ENCODE peak calls at places on chromosomes 1 and 21, in five cellular contexts. One of them, this sample, is unnamed.

GRCh38 chr1:244335456-244335855 is 116.3 kb downstream of the ADSS2 start:
- DNase-seq in endothelial cell: no peak
- DNase-seq in AG10803: no peak
- DNase-seq in AG04450: no peak
- DNase-seq in Calu3: no peak
- DNase-seq in this sample: no peak

GRCh38 chr21:42474043-42474831 is 21.8 kb downstream of the RSPH1 start:
- DNase-seq in Calu3: peak
- DNase-seq in AG10803: no peak
- DNase-seq in AG04450: no peak
- DNase-seq in endothelial cell: no peak
- DNase-seq in this sample: no peak

GRCh38 chr21:45538381-45539045 is 3.7 kb downstream of the SLC19A1 start:
- DNase-seq in Calu3: no peak
- DNase-seq in AG04450: no peak
- DNase-seq in AG10803: no peak
- DNase-seq in endothelial cell: no peak
- DNase-seq in this sample: peak

GRCh38 chr1:210321131-210321530 is 7.6 kb upstream of the HHAT start:
- DNase-seq in AG04450: no peak
- DNase-seq in Calu3: no peak
- DNase-seq in AG10803: no peak
- DNase-seq in endothelial cell: no peak
- DNase-seq in this sample: no peak

GRCh38 chr1:66402194-66402593 is 131.8 kb upstream of the SGIP1 start:
- DNase-seq in AG04450: no peak
- DNase-seq in endothelial cell: no peak
- DNase-seq in AG10803: peak
- DNase-seq in Calu3: no peak
- DNase-seq in this sample: peak

GRCh38 chr1:224784606-224785328 is 144.7 kb upstream of the DNAH14 start:
- DNase-seq in AG10803: peak
- DNase-seq in Calu3: no peak
- DNase-seq in endothelial cell: no peak
- DNase-seq in AG04450: peak
- DNase-seq in this sample: no peak

GRCh38 chr1:221887091-221887746 is 145.3 kb upstream of the DUSP10 start:
- DNase-seq in AG04450: peak
- DNase-seq in endothelial cell: no peak
- DNase-seq in Calu3: peak
- DNase-seq in AG10803: peak
- DNase-seq in this sample: no peak

GRCh38 chr1:208225954-208226937 is 17.9 kb downstream of the PLXNA2 start:
- DNase-seq in endothelial cell: no peak
- DNase-seq in Calu3: no peak
- DNase-seq in AG04450: no peak
- DNase-seq in AG10803: no peak
- DNase-seq in this sample: no peak

GRCh38 chr21:33783173-33783572 is 132.4 kb downstream of the ATP5PO start:
- DNase-seq in AG10803: no peak
- DNase-seq in Calu3: no peak
- DNase-seq in AG04450: no peak
- DNase-seq in endothelial cell: no peak
- DNase-seq in this sample: no peak

GRCh38 chr1:32220746-32221580 is 1.2 kb downstream of the TMEM234 start:
- DNase-seq in AG10803: no peak
- DNase-seq in Calu3: no peak
- DNase-seq in endothelial cell: no peak
- DNase-seq in AG04450: no peak
- DNase-seq in this sample: no peak

GRCh38 chr1:215911406-215911968 is 344.4 kb downstream of the KCTD3 start:
- DNase-seq in AG10803: peak
- DNase-seq in endothelial cell: no peak
- DNase-seq in Calu3: no peak
- DNase-seq in AG04450: no peak
- DNase-seq in this sample: no peak

GRCh38 chr1:156860113-156860638 is 489 bp upstream of the NTRK1 start:
- DNase-seq in AG10803: peak
- DNase-seq in AG04450: no peak
- DNase-seq in endothelial cell: peak
- DNase-seq in Calu3: peak
- DNase-seq in this sample: peak

GRCh38 chr1:111570781-111571181 is 48.8 kb upstream of the RAP1A start:
- DNase-seq in endothelial cell: peak
- DNase-seq in AG10803: no peak
- DNase-seq in AG04450: no peak
- DNase-seq in Calu3: no peak
- DNase-seq in this sample: peak

GRCh38 chr1:232904566-232904965 is 45.8 kb upstream of the NTPCR start:
- DNase-seq in AG10803: peak
- DNase-seq in endothelial cell: no peak
- DNase-seq in AG04450: peak
- DNase-seq in Calu3: no peak
- DNase-seq in this sample: no peak

GRCh38 chr1:79391896-79392295 is 385.4 kb upstream of the ADGRL4 start:
- DNase-seq in AG10803: no peak
- DNase-seq in Calu3: no peak
- DNase-seq in AG04450: no peak
- DNase-seq in endothelial cell: no peak
- DNase-seq in this sample: no peak

GRCh38 chr1:174190800-174191199 is 31.5 kb downstream of the RABGAP1L start:
- DNase-seq in Calu3: no peak
- DNase-seq in AG04450: no peak
- DNase-seq in AG10803: no peak
- DNase-seq in endothelial cell: no peak
- DNase-seq in this sample: no peak

GRCh38 chr1:27235827-27236226 is 1.4 kb downstream of the WDTC1 start:
- DNase-seq in AG04450: no peak
- DNase-seq in AG10803: peak
- DNase-seq in endothelial cell: no peak
- DNase-seq in Calu3: no peak
- DNase-seq in this sample: no peak

GRCh38 chr21:36627242-36627641 is 71.7 kb upstream of the SIM2 start:
- DNase-seq in AG04450: no peak
- DNase-seq in AG10803: peak
- DNase-seq in Calu3: no peak
- DNase-seq in endothelial cell: no peak
- DNase-seq in this sample: no peak

GRCh38 chr1:244137725-244138124 is 86.6 kb downstream of the ZBTB18 start:
- DNase-seq in AG10803: peak
- DNase-seq in Calu3: no peak
- DNase-seq in endothelial cell: no peak
- DNase-seq in AG04450: no peak
- DNase-seq in this sample: no peak

GRCh38 chr21:15483138-15483780 is 246.5 kb upstream of the USP25 start:
- DNase-seq in Calu3: peak
- DNase-seq in AG10803: peak
- DNase-seq in AG04450: peak
- DNase-seq in endothelial cell: peak
- DNase-seq in this sample: peak

GRCh38 chr1:181784039-181784683 is 277.4 kb downstream of the ZNF648 start:
- DNase-seq in Calu3: no peak
- DNase-seq in endothelial cell: no peak
- DNase-seq in AG10803: no peak
- DNase-seq in AG04450: no peak
- DNase-seq in this sample: no peak

GRCh38 chr1:216805233-216805632 is 82.0 kb upstream of the ESRRG start:
- DNase-seq in Calu3: no peak
- DNase-seq in AG04450: no peak
- DNase-seq in AG10803: no peak
- DNase-seq in endothelial cell: no peak
- DNase-seq in this sample: no peak

GRCh38 chr1:10698726-10699469 is 97.5 kb downstream of the CASZ1 start:
- DNase-seq in endothelial cell: no peak
- DNase-seq in AG04450: no peak
- DNase-seq in AG10803: no peak
- DNase-seq in Calu3: no peak
- DNase-seq in this sample: no peak

GRCh38 chr1:7962011-7962335 is 462 bp downstream of the PARK7 start:
- DNase-seq in AG04450: no peak
- DNase-seq in AG10803: no peak
- DNase-seq in Calu3: no peak
- DNase-seq in endothelial cell: no peak
- DNase-seq in this sample: no peak

GRCh38 chr21:14693997-14694396 is 147.9 kb upstream of the SAMSN1 start:
- DNase-seq in AG10803: no peak
- DNase-seq in Calu3: no peak
- DNase-seq in endothelial cell: no peak
- DNase-seq in AG04450: no peak
- DNase-seq in this sample: no peak

GRCh38 chr1:230167419-230167852 is 100.4 kb downstream of the GALNT2 start:
- DNase-seq in endothelial cell: peak
- DNase-seq in Calu3: peak
- DNase-seq in AG04450: no peak
- DNase-seq in AG10803: peak
- DNase-seq in this sample: no peak

GRCh38 chr1:34754878-34755637 is at the start of gene GJB5:
- DNase-seq in Calu3: peak
- DNase-seq in AG04450: no peak
- DNase-seq in endothelial cell: no peak
- DNase-seq in AG10803: no peak
- DNase-seq in this sample: no peak

GRCh38 chr1:27380766-27381733 is 2.1 kb downstream of the CD164L2 start:
- DNase-seq in endothelial cell: no peak
- DNase-seq in AG10803: no peak
- DNase-seq in AG04450: no peak
- DNase-seq in Calu3: no peak
- DNase-seq in this sample: no peak

GRCh38 chr1:156347337-156347736 is 9.0 kb downstream of the TSACC start:
- DNase-seq in AG10803: peak
- DNase-seq in endothelial cell: no peak
- DNase-seq in AG04450: no peak
- DNase-seq in Calu3: no peak
- DNase-seq in this sample: no peak

GRCh38 chr1:53122194-53122846 is 20.1 kb downstream of the SLC1A7 start:
- DNase-seq in Calu3: no peak
- DNase-seq in AG10803: peak
- DNase-seq in endothelial cell: no peak
- DNase-seq in AG04450: no peak
- DNase-seq in this sample: no peak

DNA sequence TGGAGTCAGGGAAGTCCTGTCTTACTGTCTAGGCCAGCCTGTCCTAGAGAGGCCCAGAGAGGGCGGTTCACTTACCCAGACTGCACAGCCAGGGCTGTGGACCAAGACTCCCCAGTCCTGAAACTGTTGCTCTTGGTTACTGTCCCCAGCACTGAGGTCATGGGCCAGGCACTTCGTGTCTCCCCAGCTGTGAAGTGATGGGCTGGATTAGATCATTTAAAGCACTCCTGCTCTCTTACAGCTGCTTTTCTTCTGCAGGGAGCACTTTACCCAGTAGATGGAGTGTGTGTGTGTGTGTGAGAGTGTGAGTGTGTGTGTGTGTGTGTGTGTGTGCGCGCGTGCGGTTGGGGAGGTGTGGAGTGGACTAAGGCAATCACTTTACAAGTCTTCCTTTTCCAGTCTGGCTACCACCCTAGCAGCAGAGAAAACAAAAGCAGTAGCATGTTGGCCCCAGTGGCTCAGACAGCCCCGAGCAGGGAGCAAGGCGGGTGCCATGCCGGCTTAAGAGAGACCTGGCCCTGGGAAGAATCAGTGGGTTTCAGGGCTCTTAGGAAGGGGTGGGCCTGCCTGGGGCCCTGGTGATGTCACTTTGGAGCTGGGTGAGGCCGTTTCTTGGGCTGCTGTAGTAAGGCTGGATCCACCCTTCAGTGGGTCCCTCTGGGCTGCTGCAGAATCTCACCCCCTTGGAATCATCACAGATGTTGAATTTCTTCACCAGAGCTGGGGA is 2.4 kb downstream of the SPSB1 start:
- DNase-seq in AG04450: no peak
- DNase-seq in endothelial cell: no peak
- DNase-seq in AG10803: peak
- DNase-seq in Calu3: no peak
- DNase-seq in this sample: peak
- TF ChIP-seq CTCF in AG04450: peak
- TF ChIP-seq CTCF in endothelial cell: no peak
- TF ChIP-seq CTCF in AG10803: peak
- TF ChIP-seq CTCF in Calu3: no peak
- TF ChIP-seq CTCF in this sample: no peak

GRCh38 chr1:204408602-204409001 is 3.0 kb downstream of the PPP1R15B start:
- DNase-seq in Calu3: no peak
- DNase-seq in AG04450: no peak
- DNase-seq in AG10803: no peak
- DNase-seq in endothelial cell: no peak
- DNase-seq in this sample: no peak

GRCh38 chr1:204409111-204409510 is 2.5 kb downstream of the PPP1R15B start:
- DNase-seq in Calu3: no peak
- DNase-seq in AG10803: peak
- DNase-seq in endothelial cell: no peak
- DNase-seq in AG04450: no peak
- DNase-seq in this sample: no peak

GRCh38 chr1:204411451-204412245 is at the start of gene PPP1R15B:
- DNase-seq in AG04450: peak
- DNase-seq in endothelial cell: peak
- DNase-seq in Calu3: peak
- DNase-seq in AG10803: peak
- DNase-seq in this sample: peak

GRCh38 chr1:204409878-204410763 is 1.5 kb downstream of the PPP1R15B start:
- DNase-seq in AG04450: no peak
- DNase-seq in AG10803: no peak
- DNase-seq in Calu3: no peak
- DNase-seq in endothelial cell: no peak
- DNase-seq in this sample: no peak

GRCh38 chr1:204410764-204411450 is 710 bp downstream of the PPP1R15B start:
- DNase-seq in endothelial cell: peak
- DNase-seq in AG04450: no peak
- DNase-seq in AG10803: peak
- DNase-seq in Calu3: peak
- DNase-seq in this sample: peak
- TF ChIP-seq CTCF in endothelial cell: no peak
- TF ChIP-seq CTCF in AG04450: no peak
- TF ChIP-seq CTCF in AG10803: no peak
- TF ChIP-seq CTCF in Calu3: no peak
- TF ChIP-seq CTCF in this sample: no peak

GRCh38 chr1:202521886-202522285 is 173.4 kb downstream of the PPP1R12B start:
- DNase-seq in endothelial cell: no peak
- DNase-seq in AG10803: no peak
- DNase-seq in AG04450: no peak
- DNase-seq in Calu3: no peak
- DNase-seq in this sample: no peak

DNA sequence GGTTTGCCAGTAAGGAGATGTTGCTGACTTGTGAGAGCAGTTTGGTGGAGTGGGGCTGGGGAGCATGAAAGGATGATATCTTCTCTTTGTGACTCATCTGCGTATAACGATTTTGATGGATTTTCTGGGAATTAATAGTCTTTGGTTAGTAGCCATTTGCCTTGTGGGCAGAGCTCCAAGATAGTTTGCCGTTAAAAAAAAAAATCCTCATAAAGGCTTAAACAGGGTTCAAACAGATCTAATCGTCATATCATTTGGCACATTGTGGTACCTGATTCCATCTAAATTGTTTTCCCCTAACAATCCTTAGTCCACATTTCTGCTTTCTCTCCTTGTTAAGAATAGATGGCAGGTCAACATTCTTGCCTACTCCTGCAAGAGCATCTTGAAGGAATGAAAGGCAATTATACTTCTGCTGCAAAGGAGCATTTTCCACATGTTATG is 168.0 kb downstream of the PPP1R12B start:
- DNase-seq in Calu3: no peak
- DNase-seq in AG04450: no peak
- DNase-seq in endothelial cell: no peak
- DNase-seq in AG10803: no peak
- DNase-seq in this sample: no peak
- TF ChIP-seq CTCF in Calu3: no peak
- TF ChIP-seq CTCF in AG04450: no peak
- TF ChIP-seq CTCF in endothelial cell: no peak
- TF ChIP-seq CTCF in AG10803: no peak
- TF ChIP-seq CTCF in this sample: no peak

GRCh38 chr1:109718495-109718894 is 6.4 kb downstream of the GSTM5 start:
- DNase-seq in AG10803: no peak
- DNase-seq in AG04450: no peak
- DNase-seq in endothelial cell: no peak
- DNase-seq in Calu3: peak
- DNase-seq in this sample: no peak
- TF ChIP-seq CTCF in AG10803: no peak
- TF ChIP-seq CTCF in AG04450: no peak
- TF ChIP-seq CTCF in endothelial cell: no peak
- TF ChIP-seq CTCF in Calu3: no peak
- TF ChIP-seq CTCF in this sample: no peak

This sample was measured in glutamatergic neuron.